ENCODE peak calls at places on chromosomes 11 and 22, in seven cellular contexts. A, W, H, U, G, X and O are unnamed samples.

GRCh38 chr11:59582006-59582405 is 33.6 kb downstream of the OSBP start:
- DNase-seq in A (no peak), W (no peak), H (no peak), U (no peak), G (no peak), X (no peak), O (peak)

GRCh38 chr22:45502215-45503070 is at the start of gene FBLN1:
- DNase-seq in A (no peak), W (no peak), H (no peak), U (no peak), G (peak), X (peak), O (no peak)

GRCh38 chr11:12668166-12668565 is 6.1 kb upstream of the TEAD1 start:
- DNase-seq in A (no peak), W (no peak), H (no peak), U (no peak), G (no peak), X (no peak), O (no peak)

GRCh38 chr22:38069372-38070249 is 12.4 kb downstream of the PICK1 start:
- DNase-seq in A (peak), W (no peak), H (peak), U (no peak), G (no peak), X (no peak), O (peak)

GRCh38 chr22:23055448-23056179 is 14.7 kb upstream of the GNAZ start:
- DNase-seq in A (no peak), W (no peak), H (no peak), U (no peak), G (no peak), X (no peak), O (no peak)

GRCh38 chr22:17921871-17922821 is 102.2 kb downstream of the MICAL3 start:
- DNase-seq in A (no peak), W (no peak), H (no peak), U (no peak), G (no peak), X (no peak), O (peak)

GRCh38 chr22:48188211-48188845 is 1425.9 kb downstream of the TBC1D22A start:
- DNase-seq in A (no peak), W (no peak), H (no peak), U (no peak), G (no peak), X (peak), O (no peak)

GRCh38 chr11:59012942-59013256 is 73.2 kb upstream of the GLYATL1B start:
- DNase-seq in A (no peak), W (no peak), H (no peak), U (no peak), G (no peak), X (no peak), O (no peak)

GRCh38 chr22:24580276-24580675 is 12.6 kb downstream of the LRRC75B start:
- DNase-seq in A (no peak), W (no peak), H (no peak), U (peak), G (no peak), X (no peak), O (no peak)

GRCh38 chr11:75938543-75938942 is 123.5 kb downstream of the UVRAG start:
- DNase-seq in A (no peak), W (no peak), H (peak), U (no peak), G (no peak), X (no peak), O (no peak)

GRCh38 chr11:70655816-70656215 is 257.5 kb downstream of the CTTN start:
- DNase-seq in A (no peak), W (no peak), H (no peak), U (no peak), G (no peak), X (no peak), O (no peak)

GRCh38 chr11:1500466-1501420 is 14.2 kb upstream of the MOB2 start:
- DNase-seq in A (no peak), W (no peak), H (no peak), U (no peak), G (no peak), X (no peak), O (no peak)

GRCh38 chr11:119277660-119278059 is 39.3 kb downstream of the MCAM start:
- DNase-seq in A (no peak), W (no peak), H (no peak), U (no peak), G (no peak), X (no peak), O (no peak)

GRCh38 chr11:97454988-97455387 is 1065.2 kb downstream of the JRKL start:
- DNase-seq in A (no peak), W (no peak), H (peak), U (peak), G (no peak), X (no peak), O (peak)

GRCh38 chr22:17930455-17931313 is 93.7 kb downstream of the MICAL3 start:
- DNase-seq in A (no peak), W (no peak), H (no peak), U (no peak), G (no peak), X (no peak), O (no peak)

GRCh38 chr11:76169473-76169881 is 36.8 kb downstream of the WNT11 start:
- DNase-seq in A (no peak), W (no peak), H (no peak), U (no peak), G (no peak), X (no peak), O (no peak)

GRCh38 chr11:112784323-112785073 is 176.7 kb upstream of the NCAM1 start:
- DNase-seq in A (no peak), W (no peak), H (no peak), U (no peak), G (no peak), X (no peak), O (peak)

GRCh38 chr11:86459682-86460460 is 85.2 kb downstream of the CCDC81 start:
- DNase-seq in A (no peak), W (no peak), H (peak), U (peak), G (no peak), X (peak), O (no peak)

GRCh38 chr11:71147331-71147730 is 105.0 kb downstream of the SHANK2 start:
- DNase-seq in A (no peak), W (no peak), H (no peak), U (no peak), G (no peak), X (no peak), O (no peak)

GRCh38 chr22:50440544-50441249 is 34.1 kb downstream of the SBF1 start:
- DNase-seq in A (no peak), W (no peak), H (no peak), U (no peak), G (no peak), X (no peak), O (no peak)

GRCh38 chr22:45084400-45084920 is 74.7 kb upstream of the PHF21B start:
- DNase-seq in A (no peak), W (no peak), H (no peak), U (no peak), G (no peak), X (no peak), O (no peak)

GRCh38 chr11:77993902-77994301 is 566 bp downstream of the INTS4 start:
- DNase-seq in A (no peak), W (no peak), H (peak), U (no peak), G (no peak), X (no peak), O (no peak)

GRCh38 chr11:59754494-59754858 is 700 bp upstream of the STX3 start:
- DNase-seq in A (no peak), W (no peak), H (peak), U (no peak), G (no peak), X (no peak), O (no peak)

GRCh38 chr11:132284048-132284447 is 913.6 kb downstream of the NTM start:
- DNase-seq in A (no peak), W (no peak), H (no peak), U (no peak), G (no peak), X (no peak), O (no peak)

GRCh38 chr11:75560644-75561043 is 1.4 kb upstream of the SERPINH1 start:
- DNase-seq in A (no peak), W (no peak), H (no peak), U (no peak), G (no peak), X (no peak), O (no peak)

GRCh38 chr11:91998466-91998865 is 226.2 kb upstream of the FAT3 start:
- DNase-seq in A (peak), W (no peak), H (no peak), U (no peak), G (no peak), X (no peak), O (no peak)

GRCh38 chr11:22510010-22510409 is 115.6 kb downstream of the FANCF start:
- DNase-seq in A (no peak), W (no peak), H (no peak), U (no peak), G (no peak), X (no peak), O (no peak)

GRCh38 chr11:10302294-10302743 is 2.6 kb upstream of the ADM start:
- DNase-seq in A (no peak), W (no peak), H (no peak), U (no peak), G (no peak), X (no peak), O (peak)

GRCh38 chr11:132719684-132720083 is 812.6 kb downstream of the OPCML start:
- DNase-seq in A (no peak), W (no peak), H (no peak), U (no peak), G (no peak), X (no peak), O (no peak)

GRCh38 chr11:12318791-12319733 is 58.3 kb upstream of the PARVA start:
- DNase-seq in A (peak), W (no peak), H (no peak), U (no peak), G (no peak), X (no peak), O (no peak)